ENCODE peak calls at places on chromosome 14, in nine cellular contexts. P, S, B, M, U, I, L, N and E are unnamed samples.

GRCh38 chr14:68677476-68677875 is 115.4 kb downstream of the ZFP36L1 start:
- DNase-seq in M (no peak), I (no peak), B (peak), N (no peak), L (no peak), P (no peak), U (no peak), S (no peak), E (no peak)

GRCh38 chr14:100535287-100536131 is 51.7 kb downstream of the BEGAIN start:
- DNase-seq in P (no peak), L (no peak), N (peak), U (no peak), M (peak), I (no peak), B (peak), S (peak), E (peak)

GRCh38 chr14:33647385-33647786 is 303.5 kb downstream of the EGLN3 start:
- DNase-seq in B (no peak), U (no peak), P (peak), I (no peak), N (peak), L (no peak), M (no peak), S (peak), E (no peak)

GRCh38 chr14:35403085-35403396 is 1.5 kb downstream of the NFKBIA start:
- DNase-seq in P (peak), B (peak), L (no peak), S (no peak), N (peak), M (peak), I (peak), U (no peak), E (peak)

GRCh38 chr14:29743566-29743965 is 184.1 kb downstream of the PRKD1 start:
- DNase-seq in U (no peak), L (no peak), N (no peak), M (peak), B (peak), I (no peak), P (no peak), S (no peak), E (no peak)

GRCh38 chr14:63499701-63500250 is 43.4 kb downstream of the PPP2R5E start:
- DNase-seq in U (no peak), S (peak), M (no peak), L (no peak), B (no peak), N (peak), I (peak), P (no peak), E (no peak)

GRCh38 chr14:69484444-69485113 is at the start of gene PLEKHD1:
- DNase-seq in L (peak), M (no peak), P (no peak), S (no peak), U (peak), I (no peak), B (no peak), N (no peak), E (no peak)

GRCh38 chr14:104600141-104600643 is 4.4 kb downstream of the TMEM179 start:
- DNase-seq in M (no peak), B (no peak), P (no peak), I (no peak), S (peak), L (peak), U (no peak), N (no peak), E (peak)

GRCh38 chr14:81127785-81128184 is 93.0 kb downstream of the GTF2A1 start:
- DNase-seq in U (no peak), B (no peak), L (no peak), S (no peak), I (no peak), N (no peak), M (no peak), P (no peak), E (no peak)

GRCh38 chr14:81033841-81034240 is 78.4 kb downstream of the TSHR start:
- DNase-seq in N (peak), B (no peak), U (no peak), M (no peak), S (peak), L (no peak), I (no peak), P (no peak), E (no peak)

GRCh38 chr14:51860836-51861583 is 598 bp downstream of the GNG2 start:
- DNase-seq in I (no peak), U (no peak), N (no peak), S (no peak), L (no peak), M (no peak), B (no peak), P (no peak), E (no peak)

GRCh38 chr14:71932229-71932951 is at the start of gene RGS6:
- DNase-seq in L (no peak), B (no peak), N (no peak), M (no peak), I (no peak), U (peak), P (no peak), S (peak), E (no peak)

GRCh38 chr14:105980224-105980623 is 453.8 kb downstream of the TMEM121 start:
- DNase-seq in M (no peak), U (no peak), P (no peak), S (no peak), L (no peak), I (no peak), N (no peak), B (no peak), E (no peak)

GRCh38 chr14:50545618-50546017 is 13.2 kb upstream of the MAP4K5 start:
- DNase-seq in U (no peak), I (no peak), N (no peak), P (no peak), M (no peak), S (peak), L (no peak), B (no peak), E (no peak)

GRCh38 chr14:103398427-103399195 is 13.4 kb downstream of the MARK3 start:
- DNase-seq in S (peak), I (no peak), P (peak), U (no peak), B (no peak), N (no peak), M (no peak), L (no peak), E (no peak)

GRCh38 chr14:88002421-88002820 is 2.5 kb upstream of the GPR65 start:
- DNase-seq in S (peak), I (no peak), B (no peak), L (no peak), P (no peak), U (no peak), M (no peak), N (no peak), E (peak)

GRCh38 chr14:85310491-85311272 is 219.3 kb upstream of the FLRT2 start:
- DNase-seq in P (peak), M (no peak), S (no peak), N (no peak), U (no peak), I (no peak), B (no peak), L (no peak), E (no peak)

GRCh38 chr14:104113631-104114420 is 24.6 kb upstream of the KIF26A start:
- DNase-seq in M (no peak), U (peak), I (no peak), P (no peak), S (no peak), B (no peak), L (no peak), N (no peak), E (peak)

GRCh38 chr14:29016050-29016900 is 249.7 kb downstream of the FOXG1 start:
- DNase-seq in I (no peak), B (no peak), L (no peak), M (no peak), U (no peak), N (no peak), S (peak), P (peak), E (no peak)

GRCh38 chr14:67965684-67966083 is 146.1 kb downstream of the RAD51B start:
- DNase-seq in M (no peak), N (no peak), B (no peak), L (no peak), U (no peak), I (no peak), P (no peak), S (no peak), E (no peak)

GRCh38 chr14:102292446-102292845 is 12.5 kb downstream of the MOK start:
- DNase-seq in S (no peak), M (no peak), B (no peak), I (no peak), P (no peak), U (no peak), L (no peak), N (no peak), E (peak)

DNA sequence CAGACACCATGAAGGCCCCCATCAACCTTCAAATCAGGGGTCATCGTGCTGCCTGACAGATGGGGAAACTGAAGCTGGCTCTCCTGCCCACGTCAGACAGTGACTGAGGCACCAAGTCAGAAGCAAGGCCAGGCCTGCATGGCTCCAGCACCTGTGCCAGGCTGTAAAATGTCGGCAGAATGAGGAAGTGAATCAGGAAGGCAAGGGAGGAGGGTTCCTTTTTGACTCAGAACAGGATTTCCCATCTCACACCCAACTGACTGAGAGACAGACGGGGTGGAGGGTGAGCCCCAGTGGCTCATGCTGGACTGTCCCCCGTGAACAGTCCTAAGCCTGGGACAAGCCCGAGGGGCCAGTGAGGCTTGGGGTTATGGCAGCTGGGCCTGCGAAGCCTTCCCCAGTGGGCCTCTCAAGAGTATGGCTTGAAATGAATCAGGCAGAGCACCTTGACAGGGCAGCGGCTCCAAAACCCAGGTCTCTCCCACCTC is 20.9 kb downstream of the SYNE3 start:
- DNase-seq in U (no peak), P (peak), N (no peak), M (no peak), B (no peak), L (no peak), I (no peak), S (peak), E (peak)
- TF ChIP-seq POLR2A in U (no peak), P (no peak), N (no peak), M (no peak), B (no peak), L (no peak), I (no peak), S (no peak), E (no peak)

GRCh38 chr14:90544971-90545370 is 148.1 kb downstream of the CALM1 start:
- DNase-seq in S (no peak), B (no peak), U (no peak), P (no peak), I (no peak), N (no peak), M (no peak), L (no peak), E (peak)
- H3K27ac ChIP-seq in S (no peak), B (peak), U (peak), P (no peak), I (no peak), N (no peak), M (no peak), L (no peak), E (no peak)

GRCh38 chr14:23119362-23120327 is 590 bp upstream of the CEBPE start:
- DNase-seq in S (peak), L (no peak), P (no peak), U (no peak), N (no peak), M (no peak), I (no peak), B (peak), E (peak)
- TF ChIP-seq POLR2A in S (no peak), L (no peak), P (no peak), U (no peak), N (no peak), M (no peak), I (no peak), B (no peak), E (no peak)

GRCh38 chr14:55715889-55716288 is 135.9 kb downstream of the KTN1 start:
- DNase-seq in M (peak), N (no peak), U (no peak), S (peak), L (no peak), I (peak), P (no peak), B (peak), E (no peak)
- H3K27ac ChIP-seq in M (no peak), N (no peak), U (no peak), S (no peak), L (no peak), I (no peak), P (no peak), B (no peak), E (no peak)

DNA sequence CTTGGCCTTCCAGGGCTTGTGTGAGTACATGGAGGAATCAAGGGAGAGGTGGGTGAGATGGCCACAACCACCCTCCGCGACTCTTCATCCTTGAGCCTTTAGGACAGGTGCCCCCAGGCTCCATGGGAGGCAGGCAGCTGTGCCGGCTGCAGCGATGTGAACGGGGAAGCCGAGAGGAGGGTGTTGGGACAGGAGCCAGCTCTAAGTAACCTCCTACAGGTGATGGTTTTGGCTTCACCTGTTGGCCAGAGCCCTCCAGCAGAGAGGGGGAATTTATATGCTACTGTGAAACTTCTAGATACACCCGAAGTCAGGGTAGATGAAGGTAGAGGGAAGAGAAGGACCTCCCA is 132.2 kb upstream of the HIF1A start:
- DNase-seq in N (no peak), P (no peak), I (no peak), M (no peak), L (no peak), B (no peak), S (no peak), U (no peak), E (no peak)
- TF ChIP-seq POLR2A in N (no peak), P (no peak), I (no peak), M (no peak), L (no peak), B (no peak), S (no peak), U (no peak), E (no peak)

GRCh38 chr14:91751719-91752118 is 19.8 kb upstream of the CATSPERB start:
- DNase-seq in P (no peak), N (no peak), U (no peak), B (no peak), I (no peak), M (no peak), L (no peak), S (no peak), E (no peak)
- H3K27ac ChIP-seq in P (no peak), N (no peak), U (no peak), B (no peak), I (no peak), M (no peak), L (no peak), S (no peak), E (no peak)

DNA sequence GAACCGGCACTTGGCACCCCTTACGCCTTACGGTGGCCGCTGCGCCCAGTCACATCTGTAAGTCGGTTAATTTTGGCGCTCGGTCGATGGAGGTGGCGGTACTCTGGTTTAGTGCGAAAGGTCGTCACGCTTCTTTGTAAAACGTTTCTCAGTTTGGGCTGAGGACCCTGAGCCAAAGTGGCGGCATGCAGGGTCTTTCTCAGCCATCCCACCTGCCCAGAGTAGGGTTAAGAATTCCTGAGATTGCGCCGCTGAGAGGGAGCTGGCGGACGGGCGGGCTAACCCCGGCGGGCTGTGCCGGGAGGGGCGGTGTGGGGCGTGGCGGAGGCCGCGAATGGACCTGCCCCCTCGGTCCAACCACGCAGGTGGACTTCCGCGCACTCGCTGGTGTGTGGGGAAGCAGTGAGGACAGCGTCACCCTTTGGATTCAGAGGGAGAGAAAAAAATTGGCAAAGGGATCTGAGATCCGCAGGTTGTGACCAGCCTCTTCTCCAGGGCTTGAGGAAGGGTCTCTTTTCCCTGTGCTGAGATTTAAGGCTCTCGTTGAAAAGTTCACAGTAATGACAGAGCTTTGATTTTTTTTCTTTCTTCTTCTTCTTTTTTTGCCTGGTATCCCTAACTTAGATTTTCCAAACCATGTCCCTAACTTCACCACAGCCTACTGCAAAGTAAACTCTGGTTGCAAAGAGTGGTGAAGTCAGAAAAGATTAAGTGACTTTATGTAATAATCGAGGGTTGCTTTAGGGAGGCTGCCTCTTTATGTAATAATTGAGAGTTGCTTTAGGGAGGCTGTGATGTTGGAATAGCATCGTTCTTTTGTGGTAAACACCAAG is 602 bp upstream of the FBXO33 start:
- DNase-seq in M (peak), L (peak), U (peak), S (peak), P (peak), B (peak), I (peak), N (peak), E (peak)
- TF ChIP-seq POLR2A in M (no peak), L (peak), U (peak), S (peak), P (peak), B (peak), I (peak), N (peak), E (peak)

DNA sequence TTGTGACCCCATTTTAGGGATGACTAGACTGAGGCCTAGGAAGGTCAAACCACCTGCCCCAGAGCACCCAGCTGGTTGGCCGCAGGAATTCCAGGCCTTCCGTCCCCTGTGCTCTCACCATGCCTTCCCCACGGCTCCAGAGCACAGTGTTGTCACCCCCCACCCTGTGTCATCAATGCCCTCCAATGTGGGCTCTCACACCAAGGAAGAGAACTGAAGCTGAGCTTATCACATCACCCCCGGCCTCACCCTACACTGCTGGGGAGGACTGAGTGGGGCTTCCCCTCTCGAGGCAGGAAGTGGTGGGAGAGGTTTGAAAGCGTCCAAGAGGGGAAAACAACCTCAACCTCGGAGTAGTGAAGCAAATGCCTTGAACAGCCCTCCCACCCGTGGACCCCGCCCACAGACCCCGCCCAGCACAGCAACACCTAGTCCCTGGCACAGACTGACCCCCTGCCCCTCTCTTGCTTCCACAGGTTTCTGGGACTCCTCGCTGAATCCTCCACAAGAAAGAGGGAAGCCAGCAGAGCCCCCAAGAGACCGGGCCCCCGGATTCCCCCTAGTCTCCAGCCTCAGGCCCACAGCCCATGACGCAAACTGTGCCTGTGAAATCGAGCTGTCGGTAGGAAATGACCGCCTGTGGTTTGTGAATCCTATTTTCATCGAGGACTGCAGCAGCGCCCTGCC is 97.2 kb downstream of the LGMN start:
- DNase-seq in B (no peak), N (peak), S (peak), M (no peak), I (no peak), L (no peak), P (no peak), U (peak), E (peak)
- H3K27ac ChIP-seq in B (peak), N (peak), S (no peak), M (peak), I (peak), L (no peak), P (no peak), U (peak), E (peak)